ENCODE peak calls at places on chromosomes 2 and 18, in four cellular contexts. M is activated naive CD4-positive, alpha-beta T cell treated with Interleukin-2 at 50 U/mL for 16 hours; O is activated CD4-positive, alpha-beta T cell treated with anti-CD3 and anti-CD28 coated beads, Interleukin-2, amount 10 ng/mL, durations not matched to agents 7 days and 5 days; L is iris pigment epithelial cell. P is an unnamed sample.

GRCh38 chr2:136997550-136997949 is 232.2 kb downstream of the THSD7B start:
- DNase-seq in O (no peak), L (no peak), M (no peak), P (no peak)

GRCh38 chr18:22332590-22332989 is 85.1 kb downstream of the CTAGE1 start:
- DNase-seq in M (no peak), L (no peak), O (no peak), P (no peak)

GRCh38 chr2:14773696-14774095 is 141.2 kb downstream of the LRATD1 start:
- DNase-seq in O (no peak), L (no peak), M (no peak), P (no peak)

GRCh38 chr18:49813071-49813320 is 337 bp downstream of the ACAA2 start:
- DNase-seq in L (peak), O (no peak), M (no peak), P (no peak)

GRCh38 chr2:11527001-11527400 is 6.8 kb upstream of the GREB1 start:
- DNase-seq in L (no peak), M (no peak), O (no peak), P (no peak)

GRCh38 chr2:219441451-219442205 is 7.0 kb downstream of the SPEG start:
- DNase-seq in M (peak), O (peak), L (peak), P (no peak)

GRCh38 chr2:46914578-46915230 is 902 bp downstream of the MCFD2 start:
- DNase-seq in M (no peak), L (peak), O (no peak), P (no peak)

GRCh38 chr2:723761-724160 is 46.6 kb upstream of the TMEM18 start:
- DNase-seq in M (no peak), O (no peak), L (no peak), P (no peak)

GRCh38 chr2:128381001-128381938 is 62.6 kb upstream of the HS6ST1 start:
- DNase-seq in M (no peak), O (no peak), L (no peak), P (no peak)

GRCh38 chr2:226747288-226747687 is 52.3 kb downstream of the IRS1 start:
- DNase-seq in L (no peak), M (no peak), O (no peak), P (no peak)

GRCh38 chr2:11940799-11941198 is 194.4 kb downstream of the LPIN1 start:
- DNase-seq in O (no peak), M (no peak), L (no peak), P (no peak)

GRCh38 chr2:222707689-222708273 is 36.3 kb downstream of the MOGAT1 start:
- DNase-seq in O (no peak), L (peak), M (no peak), P (no peak)

GRCh38 chr2:211175956-211176355 is 619.6 kb downstream of the CPS1 start:
- DNase-seq in M (no peak), O (no peak), L (peak), P (no peak)

GRCh38 chr2:1498176-1498575 is 84.9 kb downstream of the TPO start:
- DNase-seq in M (no peak), O (no peak), L (no peak), P (no peak)

GRCh38 chr18:44325903-44326650 is 354.6 kb upstream of the SETBP1 start:
- DNase-seq in L (peak), M (no peak), O (peak), P (peak)

GRCh38 chr2:26772064-26773001 is 8.2 kb downstream of the SLC35F6 start:
- DNase-seq in L (peak), M (no peak), O (peak), P (no peak)

GRCh38 chr18:2325308-2325849 is 245.9 kb downstream of the METTL4 start:
- DNase-seq in L (peak), O (no peak), M (no peak), P (no peak)

GRCh38 chr2:74259191-74259590 is 60.8 kb downstream of the MTHFD2 start:
- DNase-seq in M (no peak), O (no peak), L (no peak), P (no peak)

GRCh38 chr2:12321886-12322285 is 394.9 kb upstream of the TRIB2 start:
- DNase-seq in O (no peak), M (no peak), L (no peak), P (no peak)

GRCh38 chr2:96205888-96206287 is 2.7 kb downstream of the STARD7 start:
- DNase-seq in M (no peak), L (peak), O (no peak), P (no peak)

GRCh38 chr2:127361929-127362328 is 25.8 kb downstream of the MAP3K2 start:
- DNase-seq in O (no peak), M (no peak), L (peak), P (no peak)

GRCh38 chr18:47417807-47418206 is 166.3 kb upstream of the SKOR2 start:
- DNase-seq in L (no peak), O (no peak), M (no peak), P (no peak)

GRCh38 chr2:224023188-224023587 is 15.9 kb downstream of the SERPINE2 start:
- DNase-seq in M (no peak), O (no peak), L (no peak), P (no peak)

GRCh38 chr2:42060718-42061619 is 13.1 kb downstream of the PKDCC start:
- DNase-seq in M (no peak), L (peak), O (no peak), P (peak)

GRCh38 chr2:88452151-88452851 is at the start of gene FOXI3:
- DNase-seq in M (peak), L (no peak), O (no peak), P (no peak)

GRCh38 chr2:38912619-38913018 is 22.9 kb downstream of the ARHGEF33 start:
- DNase-seq in O (no peak), L (no peak), M (no peak), P (no peak)

GRCh38 chr2:204108301-204108700 is 171.7 kb downstream of the ICOS start:
- DNase-seq in L (peak), O (peak), M (peak), P (no peak)

GRCh38 chr18:79511271-79511670 is 115.5 kb downstream of the NFATC1 start:
- DNase-seq in L (no peak), O (no peak), M (no peak), P (no peak)

GRCh38 chr2:239834143-239834542 is 191.0 kb downstream of the NDUFA10 start:
- DNase-seq in L (no peak), O (no peak), M (no peak), P (no peak)

GRCh38 chr2:222569826-222570225 is 86.1 kb downstream of the FARSB start:
- DNase-seq in L (peak), O (no peak), M (no peak), P (no peak)